ENCODE peak calls at places on chromosomes 1 and 21, in eight cellular contexts. F, K, W, P, U, J, X and A are unnamed samples.
A peak's percentile ranks its signal among the peaks of the same experiment; 100 is the strongest.

GRCh38 chr1:155127672-155128468 is at the start of gene EFNA1:
- DNase-seq in W (peak; percentile 75), U (peak; percentile 73), J (peak; percentile 40), X (no peak), K (peak; percentile 80), F (peak; percentile 79), P (peak; percentile 45), A (no peak)

GRCh38 chr1:115496904-115497527 is 144.8 kb upstream of the VANGL1 start:
- DNase-seq in K (no peak), X (peak; percentile 58), J (peak; percentile 35), W (no peak), P (no peak), F (no peak), U (no peak), A (no peak)

GRCh38 chr1:87148670-87149069 is 180.0 kb upstream of the LMO4 start:
- DNase-seq in K (no peak), J (no peak), X (no peak), F (no peak), W (no peak), P (no peak), U (no peak), A (no peak)

GRCh38 chr1:193951989-193952388 is 765.6 kb upstream of the B3GALT2 start:
- DNase-seq in J (peak; percentile 41), K (no peak), P (no peak), U (no peak), X (peak; percentile 1), F (no peak), W (no peak), A (no peak)

GRCh38 chr1:7474786-7475502 is 296.2 kb upstream of the VAMP3 start:
- DNase-seq in J (no peak), W (no peak), X (no peak), F (no peak), U (no peak), K (no peak), P (no peak), A (no peak)

GRCh38 chr1:21048462-21048861 is 128.2 kb downstream of the EIF4G3 start:
- DNase-seq in X (no peak), U (no peak), K (no peak), F (no peak), W (no peak), J (no peak), P (no peak), A (no peak)

GRCh38 chr1:244272471-244273261 is 179.0 kb downstream of the ADSS2 start:
- DNase-seq in P (peak; percentile 73), K (peak; percentile 84), F (peak; percentile 72), U (peak; percentile 77), X (peak; percentile 92), J (peak; percentile 96), W (peak; percentile 58), A (peak; percentile 32)

GRCh38 chr1:36751525-36751924 is 268.8 kb upstream of the CSF3R start:
- DNase-seq in P (no peak), F (no peak), X (no peak), U (no peak), J (no peak), K (no peak), W (no peak), A (no peak)

GRCh38 chr21:41752231-41752681 is 14.6 kb downstream of the RIPK4 start:
- DNase-seq in X (peak; percentile 64), J (peak; percentile 35), W (no peak), U (no peak), P (no peak), F (no peak), K (no peak), A (no peak)

GRCh38 chr1:10664251-10664650 is 132.2 kb downstream of the CASZ1 start:
- DNase-seq in X (no peak), K (no peak), U (no peak), P (no peak), F (peak; percentile 63), W (no peak), J (no peak), A (no peak)

GRCh38 chr1:29133861-29134694 is 10.4 kb upstream of the TMEM200B start:
- DNase-seq in U (no peak), W (no peak), J (no peak), F (no peak), X (no peak), K (no peak), P (no peak), A (no peak)

GRCh38 chr1:7767176-7767575 is 3.9 kb upstream of the VAMP3 start:
- DNase-seq in J (no peak), X (no peak), U (no peak), F (no peak), W (no peak), K (no peak), P (no peak), A (no peak)

GRCh38 chr21:15241997-15242767 is 177.4 kb upstream of the NRIP1 start:
- DNase-seq in K (no peak), J (no peak), W (no peak), P (no peak), X (no peak), F (no peak), U (no peak), A (no peak)

GRCh38 chr1:160837558-160838205 is 25.0 kb downstream of the CD244 start:
- DNase-seq in P (peak; percentile 81), K (no peak), U (no peak), X (no peak), F (peak; percentile 50), W (no peak), J (peak; percentile 6), A (peak; percentile 82)

GRCh38 chr1:54499097-54500029 is 48.7 kb upstream of the ACOT11 start:
- DNase-seq in U (no peak), P (peak; percentile 42), X (peak; percentile 36), J (peak; percentile 47), W (no peak), F (no peak), K (no peak), A (no peak)

GRCh38 chr1:110875216-110875731 is 2.3 kb downstream of the CD53 start:
- DNase-seq in F (peak; percentile 43), W (no peak), J (no peak), U (no peak), K (no peak), X (no peak), P (peak; percentile 53), A (peak; percentile 64)

GRCh38 chr1:114208659-114209215 is 55.1 kb upstream of the SYT6 start:
- DNase-seq in J (no peak), U (no peak), W (no peak), X (no peak), K (no peak), F (no peak), P (no peak), A (no peak)

GRCh38 chr1:104648269-104648691 is 898.6 kb downstream of the AMY1C start:
- DNase-seq in U (no peak), K (no peak), W (no peak), F (no peak), J (peak; percentile 2), X (no peak), P (no peak), A (no peak)

GRCh38 chr1:56397811-56398231 is 181.5 kb downstream of the PLPP3 start:
- DNase-seq in W (no peak), U (no peak), J (no peak), K (no peak), F (no peak), X (peak; percentile 30), P (no peak), A (no peak)
- TF ChIP-seq CTCF in W (no peak), U (no peak), J (no peak), K (no peak), F (no peak), X (no peak), P (no peak), A (no peak)

DNA sequence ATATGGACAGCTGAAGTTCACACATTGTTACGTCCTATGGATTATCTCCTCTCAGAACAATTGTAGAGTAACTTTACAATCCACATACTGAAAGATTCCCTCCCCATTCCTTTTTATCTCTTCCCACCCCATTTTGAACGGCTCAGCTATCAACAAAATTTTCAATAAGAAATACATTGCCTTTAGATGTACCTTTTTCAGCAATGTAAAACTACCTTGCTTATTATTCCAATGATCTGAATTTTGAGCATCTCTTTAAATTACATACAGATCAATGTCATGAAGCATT is 503.7 kb downstream of the SMYD3 start:
- DNase-seq in J (no peak), X (no peak), W (no peak), P (no peak), F (no peak), K (no peak), U (no peak), A (no peak)
- TF ChIP-seq CTCF in J (no peak), X (no peak), W (no peak), P (peak; percentile 4), F (no peak), K (no peak), U (no peak), A (no peak)

GRCh38 chr1:30697571-30697970 is 25.8 kb downstream of the MATN1 start:
- DNase-seq in K (peak; percentile 68), W (no peak), U (no peak), X (no peak), J (no peak), F (no peak), P (no peak), A (no peak)

GRCh38 chr1:30696831-30697230 is 26.6 kb downstream of the MATN1 start:
- DNase-seq in X (no peak), F (no peak), P (no peak), U (no peak), J (no peak), K (peak; percentile 42), W (no peak), A (no peak)

GRCh38 chr1:30699762-30700161 is 23.6 kb downstream of the MATN1 start:
- DNase-seq in F (no peak), K (no peak), J (no peak), X (no peak), U (no peak), W (no peak), P (no peak), A (no peak)

GRCh38 chr1:30698401-30698981 is 24.9 kb downstream of the MATN1 start:
- DNase-seq in J (peak; percentile 6), W (no peak), U (no peak), K (peak; percentile 72), F (no peak), P (no peak), X (no peak), A (no peak)

DNA sequence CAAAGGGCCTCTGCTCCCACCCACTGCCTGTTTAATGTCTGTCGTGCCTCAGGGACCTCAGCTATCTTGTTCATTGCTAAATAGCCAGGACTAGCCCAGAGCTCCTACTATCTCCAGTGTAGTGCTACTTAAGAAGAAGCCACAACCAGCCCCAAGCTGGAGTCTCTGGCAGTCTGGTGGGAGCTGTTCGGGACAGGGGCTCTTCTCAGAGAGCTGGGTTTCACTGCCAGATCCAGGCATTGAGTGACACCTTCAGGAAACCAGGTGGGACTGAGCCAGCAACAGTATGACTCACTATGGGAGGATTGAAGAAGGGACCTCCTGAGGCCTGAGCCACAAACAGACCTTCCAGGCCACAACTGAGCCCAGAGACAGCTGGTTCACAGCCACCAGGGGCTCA is 25.4 kb downstream of the MATN1 start:
- DNase-seq in P (no peak), W (no peak), F (no peak), X (peak; percentile 33), J (peak; percentile 38), K (peak; percentile 67), U (no peak), A (no peak)
- TF ChIP-seq CTCF in P (no peak), W (no peak), F (no peak), X (peak; percentile 1), J (no peak), K (no peak), U (no peak), A (peak; percentile 22)

DNA sequence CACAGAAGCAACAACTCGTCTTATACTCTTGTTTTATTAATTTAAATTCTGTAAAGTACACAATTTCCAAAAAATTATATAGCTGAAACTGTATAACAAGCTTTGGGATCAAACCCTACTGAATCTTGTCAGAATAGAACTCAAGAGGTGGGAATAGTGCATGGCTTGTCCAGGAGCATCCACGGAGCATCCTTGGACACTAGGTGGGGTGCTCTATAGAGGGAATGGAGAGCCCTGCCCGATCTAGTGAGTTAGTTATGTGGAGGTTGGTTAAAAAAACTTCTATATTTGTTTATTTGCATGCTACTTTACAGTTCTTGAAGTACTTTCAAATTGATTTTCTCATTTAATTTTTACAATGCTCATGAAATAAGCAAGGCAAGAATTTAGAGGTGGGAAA is 28.3 kb downstream of the ROR1 start:
- DNase-seq in J (no peak), W (no peak), P (no peak), K (no peak), X (no peak), U (no peak), F (no peak), A (no peak)
- TF ChIP-seq CTCF in J (no peak), W (peak; percentile 8), P (no peak), K (no peak), X (no peak), U (no peak), F (no peak), A (no peak)